ENCODE peak calls at places on chromosomes 13 and 19, in six cellular contexts. K is IMR-90, Z is lung, H is epithelial cell of esophagus, I is suprapubic skin, L is mammary epithelial cell. C is an unnamed sample.

GRCh38 chr19:20182232-20182785 is 15.3 kb downstream of the ZNF486 start:
- DNase-seq in K (no peak), Z (no peak), H (no peak), I (no peak), L (no peak), C (no peak)

GRCh38 chr13:42836930-42837329 is 55.5 kb downstream of the FAM216B start:
- DNase-seq in K (peak), Z (no peak), H (peak), I (no peak), L (no peak), C (no peak)

GRCh38 chr13:48505597-48506091 is 27.2 kb downstream of the RCBTB2 start:
- DNase-seq in K (peak), Z (no peak), H (peak), I (no peak), L (peak), C (no peak)

GRCh38 chr19:18254546-18255500 is 19.4 kb downstream of the IQCN start:
- DNase-seq in K (no peak), Z (no peak), H (no peak), I (no peak), L (no peak), C (no peak)

GRCh38 chr13:77544365-77544764 is 8.9 kb downstream of the SCEL start:
- DNase-seq in K (no peak), Z (peak), H (peak), I (no peak), L (no peak), C (no peak)

GRCh38 chr19:45793178-45793564 is 526 bp upstream of the DMWD start:
- DNase-seq in K (no peak), Z (no peak), H (no peak), I (no peak), L (no peak), C (no peak)

GRCh38 chr13:97026759-97027555 is 32.7 kb upstream of the OXGR1 start:
- DNase-seq in K (no peak), Z (no peak), H (no peak), I (no peak), L (no peak), C (no peak)

GRCh38 chr13:107864543-107865460 is 350.5 kb downstream of the LIG4 start:
- DNase-seq in K (peak), Z (no peak), H (peak), I (no peak), L (peak), C (no peak)

GRCh38 chr13:76383671-76384461 is 502.3 kb downstream of the KCTD12 start:
- DNase-seq in K (peak), Z (peak), H (peak), I (no peak), L (peak), C (no peak)

GRCh38 chr19:9500796-9501195 is 2.4 kb upstream of the ZNF560 start:
- DNase-seq in K (no peak), Z (no peak), H (no peak), I (no peak), L (no peak), C (no peak)

GRCh38 chr19:9494096-9494495 is 4.3 kb downstream of the ZNF560 start:
- DNase-seq in K (no peak), Z (no peak), H (no peak), I (no peak), L (no peak), C (no peak)

DNA sequence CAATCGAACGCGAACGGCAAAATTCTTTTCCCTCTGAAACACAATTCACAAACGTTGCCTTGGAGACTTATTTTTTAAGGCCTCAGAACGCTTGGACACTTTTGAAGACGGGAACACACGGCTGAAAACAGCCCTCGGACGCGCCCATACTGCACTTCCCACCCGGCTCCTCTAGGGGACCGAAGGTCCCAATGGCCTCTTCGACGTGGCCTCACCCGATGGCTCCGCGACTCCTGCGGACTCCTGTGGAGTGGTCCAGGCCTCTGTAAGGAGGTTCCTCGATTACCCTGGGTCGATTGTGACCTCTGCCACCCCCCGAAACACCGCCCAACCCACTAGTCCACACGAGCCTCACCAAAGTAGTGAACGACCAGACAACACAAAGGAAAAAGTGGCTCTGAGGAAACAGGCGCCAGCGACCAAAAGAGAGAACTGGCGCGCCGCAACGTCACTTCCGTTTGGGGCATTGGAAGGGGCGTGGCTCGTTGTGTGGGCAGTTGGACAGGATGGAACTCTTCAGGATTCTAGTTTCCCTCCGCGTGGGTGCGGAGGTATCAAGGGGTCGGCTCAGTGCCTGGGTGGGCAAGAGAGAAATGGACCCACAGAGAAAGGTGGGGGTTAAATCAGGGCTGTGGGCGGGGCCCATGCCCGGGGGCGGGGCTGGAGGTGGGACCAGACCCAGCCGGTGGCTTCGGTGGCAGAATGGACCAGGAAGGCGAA is at the start of gene ZNF560:
- DNase-seq in K (peak), Z (no peak), H (peak), I (no peak), L (peak), C (no peak)
- TF ChIP-seq CTCF in K (no peak), Z (no peak), H (no peak), I (no peak), L (no peak), C (no peak)

GRCh38 chr19:56301152-56301551 is 13.5 kb downstream of the ZSCAN5A start:
- DNase-seq in K (no peak), Z (no peak), H (peak), I (no peak), L (no peak), C (no peak)
- TF ChIP-seq CTCF in K (no peak), Z (no peak), H (peak), I (no peak), L (peak), C (no peak)

DNA sequence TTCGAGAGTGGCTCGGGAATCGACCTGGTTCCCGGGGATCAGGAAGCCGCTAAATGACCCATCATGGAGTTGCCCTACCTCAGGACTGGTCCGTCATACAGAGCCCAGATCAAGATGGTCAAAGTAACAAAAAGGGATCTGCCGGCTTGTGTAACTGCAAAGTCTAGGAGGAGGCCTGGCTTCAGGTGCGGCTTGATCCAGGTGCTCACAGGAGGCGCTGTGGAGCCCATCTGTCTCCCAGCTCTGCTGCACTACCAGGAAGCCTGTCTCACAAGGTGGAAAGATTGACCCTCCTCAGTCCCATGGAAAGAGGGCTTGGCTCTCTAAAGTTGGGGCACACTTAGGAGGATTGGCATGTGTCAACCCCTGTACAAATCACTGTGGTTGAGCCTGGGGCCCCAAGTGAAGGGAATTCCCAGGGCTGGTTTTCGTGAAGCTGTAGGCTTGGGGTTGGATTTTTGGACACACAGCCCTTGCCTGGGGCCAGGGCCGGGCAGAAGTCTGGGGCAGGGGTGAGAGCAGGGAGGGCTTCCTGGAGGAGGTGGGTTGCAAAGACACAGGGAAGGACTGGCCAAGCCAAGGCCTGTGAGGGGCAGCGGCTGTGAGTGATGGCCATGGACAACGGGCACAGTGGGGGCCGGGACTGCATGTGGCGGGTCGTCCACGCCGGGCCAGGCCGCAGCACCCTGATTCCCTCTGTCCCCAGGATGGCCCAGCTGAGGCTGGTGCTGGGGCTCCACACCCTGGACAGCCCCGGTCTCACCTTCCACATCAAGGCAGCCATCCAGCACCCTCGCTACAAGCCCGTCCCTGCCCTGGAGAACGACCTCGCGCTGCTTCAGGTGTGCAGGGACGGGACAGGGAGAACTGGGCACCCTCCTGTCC is 4.2 kb downstream of the GZMM start:
- DNase-seq in K (no peak), Z (no peak), H (no peak), I (no peak), L (no peak), C (no peak)
- TF ChIP-seq CTCF in K (no peak), Z (no peak), H (no peak), I (no peak), L (no peak), C (peak)

DNA sequence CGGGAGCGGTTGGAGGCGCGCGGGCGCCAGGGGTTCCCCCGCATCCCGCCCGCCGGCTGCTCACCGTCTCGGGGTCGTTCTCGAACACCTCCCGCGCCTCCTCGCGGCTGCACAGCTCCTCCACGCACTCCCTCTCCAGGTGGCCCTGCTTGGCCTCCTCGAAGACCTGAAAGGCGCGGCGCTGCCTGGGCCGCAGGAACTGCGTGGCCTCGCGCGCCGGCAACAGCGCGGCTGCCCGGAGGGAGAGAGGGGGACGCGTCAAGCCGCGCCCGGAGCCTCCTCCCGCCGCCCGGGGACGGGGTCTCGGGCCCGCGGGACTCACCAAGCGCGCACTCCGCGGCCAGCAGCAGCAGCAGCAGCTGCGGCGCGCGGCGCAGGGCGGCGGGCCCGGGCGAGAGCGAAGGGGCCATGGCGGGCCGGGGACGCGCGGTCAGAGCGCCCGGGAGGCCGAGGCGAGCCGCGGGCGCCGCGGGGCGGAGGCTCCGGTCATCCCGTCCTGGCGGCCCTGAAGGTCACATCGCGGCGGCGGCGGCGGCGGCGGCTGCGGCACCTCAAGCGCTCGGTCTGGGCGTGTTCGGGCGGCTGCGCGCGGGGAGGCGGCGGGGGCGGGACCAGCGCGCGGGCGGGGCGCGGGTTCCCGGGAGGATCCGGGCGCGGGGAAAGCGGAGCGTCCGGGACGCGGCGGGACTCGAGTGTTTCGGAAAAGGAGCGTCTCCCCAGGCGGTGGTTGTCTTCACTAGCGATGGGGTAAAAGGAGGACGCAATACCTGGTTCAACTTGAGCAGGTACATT is at the start of gene GAS6:
- DNase-seq in K (no peak), Z (no peak), H (peak), I (peak), L (peak), C (no peak)
- TF ChIP-seq CTCF in K (no peak), Z (no peak), H (no peak), I (no peak), L (no peak), C (peak)

DNA sequence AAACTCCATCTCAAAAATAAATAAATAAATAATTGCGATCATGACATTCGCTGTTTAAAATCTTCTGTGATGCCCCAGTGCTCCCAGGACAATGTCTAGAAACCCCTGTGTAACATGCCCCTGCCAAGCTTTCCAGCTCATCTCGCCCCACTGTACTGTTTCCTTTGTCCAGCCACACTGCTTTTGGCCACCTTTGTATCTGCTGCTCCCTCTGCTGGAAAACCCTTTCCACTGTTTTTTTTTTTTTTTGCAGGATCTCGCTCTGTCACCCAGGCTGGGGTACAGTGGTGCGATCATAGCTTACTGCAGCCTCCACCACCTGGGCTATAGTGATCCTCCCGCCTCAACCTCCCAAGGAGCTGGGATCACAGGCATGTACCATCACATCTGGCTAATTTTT is 7.5 kb downstream of the PLAUR start:
- DNase-seq in K (no peak), Z (no peak), H (no peak), I (no peak), L (no peak), C (no peak)
- TF ChIP-seq CTCF in K (peak), Z (no peak), H (peak), I (no peak), L (peak), C (peak)

C was measured in chondrocyte.